ENCODE peak calls at places on chromosomes 13 and 19, in seven cellular contexts. K is naive thymus-derived CD4-positive, alpha-beta T cell; P is left lung; U is esophagus muscularis mucosa; C is left ventricle myocardium inferior; J is fibroblast of gingiva; S is HEK293T. N is an unnamed sample.

GRCh38 chr13:95535243-95535642 is 17.3 kb upstream of the CLDN10 start:
- DNase-seq in J (peak), P (peak), C (no peak), S (no peak), K (no peak), U (no peak), N (no peak)

GRCh38 chr19:13356686-13357280 is 149.5 kb downstream of the CACNA1A start:
- DNase-seq in P (no peak), C (no peak), J (no peak), U (no peak), S (no peak), K (no peak), N (no peak)

GRCh38 chr13:44578064-44578394 is 1.9 kb upstream of the TSC22D1 start:
- DNase-seq in K (no peak), J (peak), S (no peak), P (no peak), C (no peak), U (no peak), N (no peak)

GRCh38 chr13:67023088-67023893 is 206.8 kb downstream of the PCDH9 start:
- DNase-seq in P (peak), U (no peak), K (no peak), S (no peak), C (no peak), J (peak), N (no peak)

GRCh38 chr13:45178349-45179142 is 22.3 kb downstream of the KCTD4 start:
- DNase-seq in U (no peak), S (peak), K (no peak), P (no peak), J (no peak), C (no peak), N (no peak)

GRCh38 chr13:75993823-75994222 is 357.7 kb downstream of the LMO7 start:
- DNase-seq in C (no peak), S (no peak), P (no peak), K (no peak), J (no peak), U (no peak), N (no peak)

GRCh38 chr13:102394158-102395053 is 7.4 kb downstream of the FGF14 start:
- DNase-seq in C (peak), U (peak), J (peak), P (peak), S (peak), K (peak), N (peak)

GRCh38 chr13:60411464-60411863 is 14.4 kb downstream of the TDRD3 start:
- DNase-seq in J (no peak), C (no peak), S (no peak), K (no peak), U (no peak), P (no peak), N (no peak)

GRCh38 chr13:60282708-60283107 is 114.3 kb upstream of the TDRD3 start:
- DNase-seq in J (no peak), K (no peak), U (no peak), P (no peak), C (no peak), S (no peak), N (no peak)

GRCh38 chr13:98900442-98900841 is 77.4 kb downstream of the DOCK9 start:
- DNase-seq in P (no peak), K (no peak), U (no peak), J (no peak), C (no peak), S (no peak), N (no peak)

GRCh38 chr19:47107953-47108746 is 5.4 kb downstream of the ZC3H4 start:
- DNase-seq in K (no peak), C (no peak), U (no peak), J (no peak), S (no peak), P (no peak), N (no peak)

GRCh38 chr19:50173144-50173543 is 10.1 kb upstream of the IZUMO2 start:
- DNase-seq in U (no peak), P (no peak), J (no peak), K (no peak), C (no peak), S (peak), N (no peak)

GRCh38 chr13:42946927-42947326 is 45.1 kb downstream of the EPSTI1 start:
- DNase-seq in C (no peak), S (no peak), K (no peak), P (no peak), U (no peak), J (peak), N (no peak)

GRCh38 chr13:45604892-45605291 is 10.6 kb downstream of the ERICH6B start:
- DNase-seq in C (no peak), K (no peak), J (no peak), U (no peak), P (no peak), S (no peak), N (no peak)

GRCh38 chr19:19026299-19026971 is 6.9 kb downstream of the SUGP2 start:
- DNase-seq in P (peak), S (no peak), U (no peak), C (no peak), K (no peak), J (no peak), N (peak)

GRCh38 chr13:24033527-24034302 is 126.8 kb upstream of the SPATA13 start:
- DNase-seq in U (no peak), K (no peak), P (no peak), J (peak), C (no peak), S (no peak), N (no peak)

GRCh38 chr13:24251525-24251924 is 57.9 kb upstream of the C1QTNF9 start:
- DNase-seq in U (no peak), C (no peak), P (no peak), K (peak), J (no peak), S (no peak), N (no peak)

GRCh38 chr13:40445557-40445990 is 220.9 kb downstream of the FOXO1 start:
- DNase-seq in S (no peak), K (no peak), P (peak), C (peak), U (no peak), J (no peak), N (no peak)

GRCh38 chr19:17305517-17306284 is at the start of gene MRPL34:
- DNase-seq in S (peak), K (peak), C (peak), J (peak), U (peak), P (peak), N (peak)

GRCh38 chr19:8391274-8392016 is 1.3 kb downstream of the RAB11B start:
- DNase-seq in K (no peak), U (no peak), P (no peak), C (no peak), J (no peak), S (no peak), N (no peak)

GRCh38 chr13:97411894-97412460 is 22.0 kb upstream of the RAP2A start:
- DNase-seq in U (no peak), P (no peak), C (no peak), J (no peak), K (no peak), S (no peak), N (no peak)

GRCh38 chr19:11479470-11480080 is 1.3 kb downstream of the ELAVL3 start:
- DNase-seq in J (no peak), P (no peak), C (peak), K (no peak), U (no peak), S (peak), N (peak)

GRCh38 chr19:48624067-48624594 is 4.8 kb downstream of the SPHK2 start:
- DNase-seq in J (peak), K (peak), P (peak), C (peak), S (peak), U (peak), N (peak)

GRCh38 chr19:18712981-18713380 is 29.5 kb downstream of the CRTC1 start:
- DNase-seq in C (no peak), U (no peak), S (no peak), J (no peak), K (no peak), P (no peak), N (peak)

GRCh38 chr19:1591421-1592022 is 1.1 kb downstream of the MBD3 start:
- DNase-seq in K (peak), P (no peak), C (no peak), U (no peak), S (no peak), J (no peak), N (peak)

GRCh38 chr19:21604351-21604926 is 99.0 kb downstream of the ZNF429 start:
- DNase-seq in C (no peak), P (no peak), K (peak), J (no peak), U (no peak), S (no peak), N (peak)

GRCh38 chr19:33238750-33239149 is 13.1 kb upstream of the SLC7A10 start:
- DNase-seq in J (no peak), K (no peak), P (no peak), S (no peak), U (no peak), C (no peak), N (no peak)

GRCh38 chr19:1355258-1355973 is 28.3 kb upstream of the NDUFS7 start:
- DNase-seq in K (no peak), P (no peak), J (no peak), S (no peak), C (no peak), U (no peak), N (peak)

GRCh38 chr19:54320271-54320670 is 7.3 kb upstream of the LILRA5 start:
- DNase-seq in U (no peak), K (no peak), J (no peak), P (no peak), S (no peak), C (no peak), N (no peak)

N was measured in H7.